ENCODE peak calls at places on chromosomes 2 and 18, in five cellular contexts. J, N, H, P and U are unnamed samples.

GRCh38 chr2:27262379-27263286 is at the start of gene SLC30A3:
- DNase-seq in J (peak), N (no peak), H (peak), P (peak), U (peak)

GRCh38 chr2:111030271-111030891 is 90.3 kb upstream of the BCL2L11 start:
- DNase-seq in J (no peak), N (no peak), H (no peak), P (peak), U (no peak)

GRCh38 chr2:45443012-45443411 is 168.1 kb downstream of the SRBD1 start:
- DNase-seq in J (no peak), N (no peak), H (no peak), P (no peak), U (no peak)

GRCh38 chr2:120861576-120862191 is 126.0 kb downstream of the GLI2 start:
- DNase-seq in J (no peak), N (no peak), H (no peak), P (peak), U (no peak)

GRCh38 chr18:11327656-11328055 is 178.3 kb upstream of the PIEZO2 start:
- DNase-seq in J (no peak), N (no peak), H (no peak), P (no peak), U (no peak)

GRCh38 chr18:73520229-73520628 is 627.4 kb downstream of the FBXO15 start:
- DNase-seq in J (no peak), N (no peak), H (no peak), P (peak), U (no peak)

GRCh38 chr2:144519597-144519933 is 354 bp downstream of the ZEB2 start:
- DNase-seq in J (no peak), N (no peak), H (no peak), P (no peak), U (no peak)

GRCh38 chr2:30622452-30622851 is 175.4 kb downstream of the LCLAT1 start:
- DNase-seq in J (no peak), N (no peak), H (no peak), P (no peak), U (no peak)

GRCh38 chr2:178761759-178762371 is 45.4 kb downstream of the TTN start:
- DNase-seq in J (no peak), N (peak), H (no peak), P (peak), U (peak)

GRCh38 chr2:238450440-238450861 is 23.7 kb downstream of the ASB1 start:
- DNase-seq in J (no peak), N (no peak), H (no peak), P (no peak), U (no peak)

GRCh38 chr2:233974530-233975071 is 57.4 kb downstream of the TRPM8 start:
- DNase-seq in J (peak), N (peak), H (no peak), P (no peak), U (peak)

GRCh38 chr2:211045025-211045424 is 488.6 kb downstream of the CPS1 start:
- DNase-seq in J (no peak), N (no peak), H (no peak), P (no peak), U (no peak)

GRCh38 chr2:226607379-226607778 is 192.2 kb downstream of the IRS1 start:
- DNase-seq in J (no peak), N (no peak), H (no peak), P (no peak), U (no peak)